ENCODE peak calls at places on chromosomes 12 and 14, in ten cellular contexts. One of them, this sample, is unnamed.
A peak's percentile ranks its signal among the peaks of the same experiment; 100 is the strongest.

GRCh38 chr12:86257173-86257572 is 982 bp upstream of the MGAT4C start:
- DNase-seq in activated CD8-positive, alpha-beta T cell treated with anti-CD3 and anti-CD28 coated beads, Interleukin-2, amount 10 ng/mL, durations not matched to agents 7 days and 5 days: no peak
- DNase-seq in ovary: no peak
- DNase-seq in fibroblast of pulmonary artery: no peak
- DNase-seq in lung microvascular endothelial cell: no peak
- DNase-seq in CD8-positive, alpha-beta memory T cell: no peak
- DNase-seq in left colon: no peak
- DNase-seq in AG08395: no peak
- DNase-seq in aorta: no peak
- DNase-seq in right cardiac atrium: no peak
- DNase-seq in this sample: no peak

GRCh38 chr14:75264036-75264435 is 14.6 kb upstream of the FOS start:
- DNase-seq in ovary: no peak
- DNase-seq in activated CD8-positive, alpha-beta T cell treated with anti-CD3 and anti-CD28 coated beads, Interleukin-2, amount 10 ng/mL, durations not matched to agents 7 days and 5 days: no peak
- DNase-seq in AG08395: no peak
- DNase-seq in fibroblast of pulmonary artery: no peak
- DNase-seq in CD8-positive, alpha-beta memory T cell: no peak
- DNase-seq in aorta: no peak
- DNase-seq in lung microvascular endothelial cell: no peak
- DNase-seq in right cardiac atrium: no peak
- DNase-seq in left colon: no peak
- DNase-seq in this sample: no peak

GRCh38 chr14:105167303-105168092 is 1.1 kb downstream of the JAG2 start:
- DNase-seq in left colon: no peak
- DNase-seq in CD8-positive, alpha-beta memory T cell: no peak
- DNase-seq in fibroblast of pulmonary artery: no peak
- DNase-seq in ovary: no peak
- DNase-seq in lung microvascular endothelial cell: no peak
- DNase-seq in aorta: no peak
- DNase-seq in activated CD8-positive, alpha-beta T cell treated with anti-CD3 and anti-CD28 coated beads, Interleukin-2, amount 10 ng/mL, durations not matched to agents 7 days and 5 days: no peak
- DNase-seq in AG08395: no peak
- DNase-seq in right cardiac atrium: no peak
- DNase-seq in this sample: no peak

GRCh38 chr12:123891011-123891410 is 81.6 kb downstream of the CCDC92 start:
- DNase-seq in fibroblast of pulmonary artery: no peak
- DNase-seq in aorta: peak; percentile 37
- DNase-seq in activated CD8-positive, alpha-beta T cell treated with anti-CD3 and anti-CD28 coated beads, Interleukin-2, amount 10 ng/mL, durations not matched to agents 7 days and 5 days: no peak
- DNase-seq in ovary: no peak
- DNase-seq in right cardiac atrium: no peak
- DNase-seq in left colon: no peak
- DNase-seq in lung microvascular endothelial cell: no peak
- DNase-seq in AG08395: no peak
- DNase-seq in CD8-positive, alpha-beta memory T cell: no peak
- DNase-seq in this sample: no peak

GRCh38 chr12:2356601-2357125 is 303.9 kb downstream of the CACNA1C start:
- DNase-seq in AG08395: no peak
- DNase-seq in right cardiac atrium: no peak
- DNase-seq in activated CD8-positive, alpha-beta T cell treated with anti-CD3 and anti-CD28 coated beads, Interleukin-2, amount 10 ng/mL, durations not matched to agents 7 days and 5 days: no peak
- DNase-seq in fibroblast of pulmonary artery: no peak
- DNase-seq in CD8-positive, alpha-beta memory T cell: no peak
- DNase-seq in left colon: no peak
- DNase-seq in aorta: no peak
- DNase-seq in ovary: no peak
- DNase-seq in lung microvascular endothelial cell: no peak
- DNase-seq in this sample: no peak

GRCh38 chr14:96508900-96509299 is 6.7 kb downstream of the PAPOLA start:
- DNase-seq in activated CD8-positive, alpha-beta T cell treated with anti-CD3 and anti-CD28 coated beads, Interleukin-2, amount 10 ng/mL, durations not matched to agents 7 days and 5 days: no peak
- DNase-seq in right cardiac atrium: no peak
- DNase-seq in lung microvascular endothelial cell: no peak
- DNase-seq in fibroblast of pulmonary artery: peak; percentile 9
- DNase-seq in CD8-positive, alpha-beta memory T cell: no peak
- DNase-seq in left colon: no peak
- DNase-seq in aorta: no peak
- DNase-seq in ovary: no peak
- DNase-seq in AG08395: no peak
- DNase-seq in this sample: no peak

GRCh38 chr12:101875112-101875961 is 2.0 kb upstream of the DRAM1 start:
- DNase-seq in ovary: no peak
- DNase-seq in CD8-positive, alpha-beta memory T cell: no peak
- DNase-seq in lung microvascular endothelial cell: peak; percentile 93
- DNase-seq in right cardiac atrium: no peak
- DNase-seq in fibroblast of pulmonary artery: peak; percentile 67
- DNase-seq in left colon: no peak
- DNase-seq in activated CD8-positive, alpha-beta T cell treated with anti-CD3 and anti-CD28 coated beads, Interleukin-2, amount 10 ng/mL, durations not matched to agents 7 days and 5 days: no peak
- DNase-seq in aorta: no peak
- DNase-seq in AG08395: no peak
- DNase-seq in this sample: no peak

GRCh38 chr12:22687677-22688076 is 62.7 kb downstream of the ETNK1 start:
- DNase-seq in activated CD8-positive, alpha-beta T cell treated with anti-CD3 and anti-CD28 coated beads, Interleukin-2, amount 10 ng/mL, durations not matched to agents 7 days and 5 days: peak; percentile 55
- DNase-seq in AG08395: peak; percentile 35
- DNase-seq in right cardiac atrium: no peak
- DNase-seq in CD8-positive, alpha-beta memory T cell: no peak
- DNase-seq in left colon: no peak
- DNase-seq in lung microvascular endothelial cell: peak; percentile 92
- DNase-seq in fibroblast of pulmonary artery: peak; percentile 74
- DNase-seq in ovary: no peak
- DNase-seq in aorta: no peak
- DNase-seq in this sample: no peak

GRCh38 chr12:64616221-64616620 is 5.9 kb downstream of the RASSF3 start:
- DNase-seq in aorta: no peak
- DNase-seq in CD8-positive, alpha-beta memory T cell: no peak
- DNase-seq in ovary: no peak
- DNase-seq in fibroblast of pulmonary artery: peak; percentile 41
- DNase-seq in left colon: no peak
- DNase-seq in lung microvascular endothelial cell: peak; percentile 16
- DNase-seq in right cardiac atrium: no peak
- DNase-seq in activated CD8-positive, alpha-beta T cell treated with anti-CD3 and anti-CD28 coated beads, Interleukin-2, amount 10 ng/mL, durations not matched to agents 7 days and 5 days: no peak
- DNase-seq in AG08395: peak; percentile 72
- DNase-seq in this sample: no peak

GRCh38 chr14:75619598-75619997 is 41.1 kb downstream of the ERG28 start:
- DNase-seq in ovary: no peak
- DNase-seq in CD8-positive, alpha-beta memory T cell: no peak
- DNase-seq in fibroblast of pulmonary artery: no peak
- DNase-seq in left colon: no peak
- DNase-seq in AG08395: no peak
- DNase-seq in aorta: no peak
- DNase-seq in right cardiac atrium: no peak
- DNase-seq in activated CD8-positive, alpha-beta T cell treated with anti-CD3 and anti-CD28 coated beads, Interleukin-2, amount 10 ng/mL, durations not matched to agents 7 days and 5 days: no peak
- DNase-seq in lung microvascular endothelial cell: no peak
- DNase-seq in this sample: no peak

This sample was measured in memory B cell.